ENCODE peak calls at places on chromosomes 3 and 15, in eight cellular contexts. One of them, this sample, is unnamed. For H3K27me3, the result is how much of the 10 kb centered on the place peaks cover.

GRCh38 chr3:142534543-142534942 is 44.0 kb downstream of the ATR start:
- DNase-seq in kidney epithelial cell: no peak
- DNase-seq in CD8-positive, alpha-beta memory T cell: no peak
- DNase-seq in stomach: no peak
- DNase-seq in body of pancreas: no peak
- DNase-seq in Peyer's patch: no peak
- DNase-seq in aorta: no peak
- DNase-seq in GM23338: no peak
- DNase-seq in this sample: no peak

GRCh38 chr3:37861540-37862051 is at the start of gene CTDSPL:
- DNase-seq in body of pancreas: peak
- DNase-seq in kidney epithelial cell: no peak
- DNase-seq in GM23338: peak
- DNase-seq in CD8-positive, alpha-beta memory T cell: no peak
- DNase-seq in aorta: peak
- DNase-seq in Peyer's patch: peak
- DNase-seq in stomach: peak
- DNase-seq in this sample: peak

GRCh38 chr3:148955544-148956346 is 35.6 kb upstream of the GYG1 start:
- DNase-seq in Peyer's patch: no peak
- DNase-seq in stomach: peak
- DNase-seq in body of pancreas: peak
- DNase-seq in kidney epithelial cell: peak
- DNase-seq in CD8-positive, alpha-beta memory T cell: peak
- DNase-seq in GM23338: peak
- DNase-seq in aorta: no peak
- DNase-seq in this sample: no peak

GRCh38 chr3:76470285-76470684 is 569.6 kb upstream of the ROBO2 start:
- DNase-seq in Peyer's patch: no peak
- DNase-seq in aorta: no peak
- DNase-seq in CD8-positive, alpha-beta memory T cell: no peak
- DNase-seq in stomach: no peak
- DNase-seq in kidney epithelial cell: peak
- DNase-seq in GM23338: no peak
- DNase-seq in body of pancreas: no peak
- DNase-seq in this sample: no peak

GRCh38 chr3:138686771-138687221 is 78.2 kb downstream of the FAIM start:
- DNase-seq in GM23338: no peak
- DNase-seq in kidney epithelial cell: peak
- DNase-seq in stomach: no peak
- DNase-seq in CD8-positive, alpha-beta memory T cell: no peak
- DNase-seq in Peyer's patch: no peak
- DNase-seq in body of pancreas: peak
- DNase-seq in aorta: no peak
- DNase-seq in this sample: no peak

GRCh38 chr3:98404010-98404409 is 13.5 kb downstream of the OR5K3 start:
- DNase-seq in stomach: no peak
- DNase-seq in Peyer's patch: no peak
- DNase-seq in kidney epithelial cell: no peak
- DNase-seq in body of pancreas: no peak
- DNase-seq in GM23338: no peak
- DNase-seq in aorta: no peak
- DNase-seq in CD8-positive, alpha-beta memory T cell: no peak
- DNase-seq in this sample: no peak

GRCh38 chr3:194396897-194397756 is 1.9 kb downstream of the GP5 start:
- DNase-seq in CD8-positive, alpha-beta memory T cell: peak
- DNase-seq in kidney epithelial cell: no peak
- DNase-seq in Peyer's patch: no peak
- DNase-seq in stomach: no peak
- DNase-seq in aorta: no peak
- DNase-seq in GM23338: peak
- DNase-seq in body of pancreas: no peak
- DNase-seq in this sample: no peak

GRCh38 chr15:53295574-53295973 is 463.9 kb downstream of the WDR72 start:
- DNase-seq in GM23338: no peak
- DNase-seq in stomach: no peak
- DNase-seq in body of pancreas: no peak
- DNase-seq in aorta: no peak
- DNase-seq in kidney epithelial cell: no peak
- DNase-seq in CD8-positive, alpha-beta memory T cell: no peak
- DNase-seq in Peyer's patch: no peak
- DNase-seq in this sample: no peak

GRCh38 chr3:101195951-101196713 is 124.2 kb downstream of the IMPG2 start:
- DNase-seq in Peyer's patch: no peak
- DNase-seq in CD8-positive, alpha-beta memory T cell: no peak
- DNase-seq in GM23338: peak
- DNase-seq in stomach: no peak
- DNase-seq in body of pancreas: no peak
- DNase-seq in aorta: no peak
- DNase-seq in kidney epithelial cell: no peak
- DNase-seq in this sample: no peak

GRCh38 chr3:167225821-167226220 is 154.3 kb downstream of the ZBBX start:
- DNase-seq in kidney epithelial cell: no peak
- DNase-seq in Peyer's patch: no peak
- DNase-seq in aorta: no peak
- DNase-seq in stomach: no peak
- DNase-seq in CD8-positive, alpha-beta memory T cell: no peak
- DNase-seq in GM23338: no peak
- DNase-seq in body of pancreas: no peak
- DNase-seq in this sample: no peak

GRCh38 chr3:39052613-39053012 is 797 bp downstream of the WDR48 start:
- DNase-seq in body of pancreas: no peak
- DNase-seq in aorta: no peak
- DNase-seq in Peyer's patch: no peak
- DNase-seq in CD8-positive, alpha-beta memory T cell: no peak
- DNase-seq in kidney epithelial cell: no peak
- DNase-seq in stomach: no peak
- DNase-seq in GM23338: peak
- DNase-seq in this sample: no peak

GRCh38 chr15:40914486-40914885 is 14.7 kb upstream of the DLL4 start:
- DNase-seq in aorta: no peak
- DNase-seq in CD8-positive, alpha-beta memory T cell: no peak
- DNase-seq in Peyer's patch: no peak
- DNase-seq in kidney epithelial cell: no peak
- DNase-seq in body of pancreas: no peak
- DNase-seq in GM23338: peak
- DNase-seq in stomach: no peak
- DNase-seq in this sample: no peak

GRCh38 chr3:56536735-56537134 is 20.2 kb upstream of the CCDC66 start:
- DNase-seq in aorta: no peak
- DNase-seq in CD8-positive, alpha-beta memory T cell: no peak
- DNase-seq in Peyer's patch: no peak
- DNase-seq in body of pancreas: no peak
- DNase-seq in GM23338: no peak
- DNase-seq in kidney epithelial cell: no peak
- DNase-seq in stomach: no peak
- DNase-seq in this sample: no peak
- H3K27me3 ChIP-seq in aorta: under half
- H3K27me3 ChIP-seq in CD8-positive, alpha-beta memory T cell: under half
- H3K27me3 ChIP-seq in Peyer's patch: under half
- H3K27me3 ChIP-seq in body of pancreas: under half
- H3K27me3 ChIP-seq in GM23338: under half
- H3K27me3 ChIP-seq in kidney epithelial cell: under half
- H3K27me3 ChIP-seq in stomach: under half
- H3K27me3 ChIP-seq in this sample: under half

GRCh38 chr15:65833501-65834220 is 35.6 kb upstream of the RAB11A start:
- DNase-seq in stomach: peak
- DNase-seq in Peyer's patch: no peak
- DNase-seq in CD8-positive, alpha-beta memory T cell: no peak
- DNase-seq in body of pancreas: peak
- DNase-seq in aorta: no peak
- DNase-seq in GM23338: no peak
- DNase-seq in kidney epithelial cell: no peak
- DNase-seq in this sample: no peak
- H3K4me3 ChIP-seq in stomach: no peak
- H3K4me3 ChIP-seq in Peyer's patch: no peak
- H3K4me3 ChIP-seq in CD8-positive, alpha-beta memory T cell: peak
- H3K4me3 ChIP-seq in body of pancreas: no peak
- H3K4me3 ChIP-seq in aorta: no peak
- H3K4me3 ChIP-seq in GM23338: no peak
- H3K4me3 ChIP-seq in kidney epithelial cell: no peak
- H3K4me3 ChIP-seq in this sample: no peak

GRCh38 chr3:185366913-185367312 is 4.0 kb downstream of the MAP3K13 start:
- DNase-seq in aorta: no peak
- DNase-seq in kidney epithelial cell: no peak
- DNase-seq in Peyer's patch: no peak
- DNase-seq in body of pancreas: no peak
- DNase-seq in CD8-positive, alpha-beta memory T cell: no peak
- DNase-seq in GM23338: no peak
- DNase-seq in stomach: no peak
- DNase-seq in this sample: no peak
- H3K27me3 ChIP-seq in aorta: under half
- H3K27me3 ChIP-seq in kidney epithelial cell: under half
- H3K27me3 ChIP-seq in Peyer's patch: under half
- H3K27me3 ChIP-seq in body of pancreas: under half
- H3K27me3 ChIP-seq in CD8-positive, alpha-beta memory T cell: under half
- H3K27me3 ChIP-seq in GM23338: under half
- H3K27me3 ChIP-seq in stomach: under half
- H3K27me3 ChIP-seq in this sample: under half

GRCh38 chr15:89369548-89369947 is 34.9 kb upstream of the POLG start:
- DNase-seq in stomach: no peak
- DNase-seq in CD8-positive, alpha-beta memory T cell: no peak
- DNase-seq in Peyer's patch: no peak
- DNase-seq in aorta: no peak
- DNase-seq in body of pancreas: no peak
- DNase-seq in GM23338: no peak
- DNase-seq in kidney epithelial cell: no peak
- DNase-seq in this sample: no peak

GRCh38 chr15:89368566-89369223 is 34.1 kb upstream of the POLG start:
- DNase-seq in aorta: peak
- DNase-seq in CD8-positive, alpha-beta memory T cell: no peak
- DNase-seq in stomach: no peak
- DNase-seq in body of pancreas: no peak
- DNase-seq in GM23338: peak
- DNase-seq in kidney epithelial cell: no peak
- DNase-seq in Peyer's patch: no peak
- DNase-seq in this sample: no peak

GRCh38 chr15:89371145-89372044 is 36.8 kb upstream of the POLG start:
- DNase-seq in aorta: peak
- DNase-seq in Peyer's patch: no peak
- DNase-seq in kidney epithelial cell: no peak
- DNase-seq in GM23338: peak
- DNase-seq in CD8-positive, alpha-beta memory T cell: no peak
- DNase-seq in stomach: no peak
- DNase-seq in body of pancreas: peak
- DNase-seq in this sample: no peak

GRCh38 chr15:89372069-89373033 is 37.7 kb upstream of the POLG start:
- DNase-seq in GM23338: no peak
- DNase-seq in aorta: no peak
- DNase-seq in body of pancreas: no peak
- DNase-seq in stomach: no peak
- DNase-seq in kidney epithelial cell: no peak
- DNase-seq in CD8-positive, alpha-beta memory T cell: no peak
- DNase-seq in Peyer's patch: no peak
- DNase-seq in this sample: no peak

GRCh38 chr15:89370120-89371077 is 35.8 kb upstream of the POLG start:
- DNase-seq in stomach: no peak
- DNase-seq in kidney epithelial cell: no peak
- DNase-seq in CD8-positive, alpha-beta memory T cell: no peak
- DNase-seq in aorta: peak
- DNase-seq in GM23338: peak
- DNase-seq in body of pancreas: no peak
- DNase-seq in Peyer's patch: no peak
- DNase-seq in this sample: no peak
- H3K4me3 ChIP-seq in stomach: no peak
- H3K4me3 ChIP-seq in kidney epithelial cell: no peak
- H3K4me3 ChIP-seq in CD8-positive, alpha-beta memory T cell: no peak
- H3K4me3 ChIP-seq in aorta: no peak
- H3K4me3 ChIP-seq in GM23338: peak
- H3K4me3 ChIP-seq in body of pancreas: no peak
- H3K4me3 ChIP-seq in Peyer's patch: no peak
- H3K4me3 ChIP-seq in this sample: peak

GRCh38 chr15:92393994-92394326 is 279 bp downstream of the ST8SIA2 start:
- DNase-seq in kidney epithelial cell: no peak
- DNase-seq in stomach: no peak
- DNase-seq in CD8-positive, alpha-beta memory T cell: no peak
- DNase-seq in GM23338: peak
- DNase-seq in aorta: no peak
- DNase-seq in body of pancreas: no peak
- DNase-seq in Peyer's patch: no peak
- DNase-seq in this sample: no peak
- H3K27me3 ChIP-seq in kidney epithelial cell: under half
- H3K27me3 ChIP-seq in stomach: half or more
- H3K27me3 ChIP-seq in CD8-positive, alpha-beta memory T cell: under half
- H3K27me3 ChIP-seq in GM23338: half or more
- H3K27me3 ChIP-seq in aorta: under half
- H3K27me3 ChIP-seq in body of pancreas: under half
- H3K27me3 ChIP-seq in Peyer's patch: under half
- H3K27me3 ChIP-seq in this sample: under half

This sample was measured in heart left ventricle.